ENCODE peak calls at places on chromosomes 2 and 18, in nine cellular contexts. J is erythroblast, V is T follicular helper cell, M is HTR-8/SVneo, Z is H54, B is HCT116, W is neural progenitor cell, O is posterior cingulate gyrus, D is fibroblast of lung. G is an unnamed sample.

GRCh38 chr2:71742953-71743601 is 289.7 kb downstream of the DYSF start:
- DNase-seq in D (peak; percentile 88), B (peak; percentile 74), V (no peak), Z (peak; percentile 67), J (peak; percentile 26), W (no peak), O (no peak), M (peak; percentile 90), G (no peak)

GRCh38 chr2:215367647-215368492 is 56.0 kb downstream of the ATIC start:
- DNase-seq in D (peak; percentile 73), W (no peak), B (no peak), O (no peak), Z (peak; percentile 6), V (no peak), J (no peak), M (no peak), G (no peak)

GRCh38 chr2:96865654-96866053 is 4.2 kb downstream of the SEMA4C start:
- DNase-seq in W (no peak), M (no peak), J (no peak), Z (no peak), B (no peak), V (no peak), D (no peak), O (no peak), G (no peak)

GRCh38 chr2:75379811-75380210 is 180.5 kb upstream of the TACR1 start:
- DNase-seq in M (no peak), W (no peak), D (no peak), J (no peak), Z (no peak), V (no peak), B (no peak), O (no peak), G (no peak)

GRCh38 chr2:3523551-3524041 is 4.3 kb upstream of the ADI1 start:
- DNase-seq in Z (peak; percentile 41), D (peak; percentile 43), J (no peak), V (no peak), W (no peak), M (no peak), O (no peak), B (no peak), G (no peak)

GRCh38 chr2:16638941-16639340 is 26.7 kb downstream of the CYRIA start:
- DNase-seq in D (no peak), Z (no peak), W (no peak), V (no peak), J (no peak), B (no peak), M (no peak), O (no peak), G (no peak)

GRCh38 chr2:185787530-185788145 is 49.0 kb downstream of the FSIP2 start:
- DNase-seq in O (no peak), M (no peak), Z (no peak), J (no peak), B (no peak), W (no peak), V (no peak), D (peak; percentile 54), G (no peak)

GRCh38 chr2:38602136-38602731 is 494 bp downstream of the HNRNPLL start:
- DNase-seq in D (no peak), Z (no peak), J (peak; percentile 78), V (no peak), B (no peak), M (no peak), W (peak; percentile 69), O (peak; percentile 84), G (peak; percentile 24)

GRCh38 chr2:42095923-42096408 is 48.1 kb downstream of the PKDCC start:
- DNase-seq in D (peak; percentile 88), Z (peak; percentile 36), M (peak; percentile 50), B (peak; percentile 48), O (no peak), J (peak; percentile 85), W (peak; percentile 68), V (peak; percentile 63), G (peak; percentile 75)

GRCh38 chr2:165535443-165535842 is 65.9 kb downstream of the CSRNP3 start:
- DNase-seq in M (no peak), B (no peak), J (no peak), O (no peak), D (no peak), W (no peak), Z (no peak), V (no peak), G (no peak)

GRCh38 chr18:3368193-3368592 is 81.8 kb upstream of the TGIF1 start:
- DNase-seq in Z (no peak), J (no peak), W (no peak), O (no peak), V (no peak), B (no peak), M (peak; percentile 29), D (peak; percentile 61), G (no peak)

GRCh38 chr18:8685141-8685913 is 20.0 kb upstream of the MTCL1 start:
- DNase-seq in B (no peak), M (no peak), W (peak; percentile 37), Z (no peak), O (no peak), J (no peak), V (no peak), D (no peak), G (no peak)

GRCh38 chr2:112077814-112078213 is 22.7 kb downstream of the TMEM87B start:
- DNase-seq in B (no peak), D (no peak), M (no peak), W (peak; percentile 20), V (no peak), J (no peak), Z (no peak), O (no peak), G (no peak)

GRCh38 chr2:20702563-20702962 is 35.6 kb downstream of the GDF7 start:
- DNase-seq in J (no peak), M (no peak), O (no peak), Z (no peak), B (no peak), D (peak; percentile 47), W (no peak), V (no peak), G (no peak)

GRCh38 chr2:172210599-172210998 is 107.9 kb upstream of the DLX2 start:
- DNase-seq in D (no peak), J (no peak), V (no peak), M (no peak), O (no peak), W (no peak), Z (no peak), B (no peak), G (no peak)

GRCh38 chr2:1736997-1737480 is 7.3 kb downstream of the PXDN start:
- DNase-seq in J (no peak), O (no peak), D (peak; percentile 90), Z (no peak), B (no peak), V (no peak), W (no peak), M (no peak), G (no peak)

GRCh38 chr2:108988076-108988795 is 784 bp downstream of the EDAR start:
- DNase-seq in J (no peak), B (no peak), M (no peak), W (no peak), V (no peak), D (no peak), O (no peak), Z (no peak), G (no peak)

GRCh38 chr2:189116059-189116458 is 63.5 kb downstream of the COL5A2 start:
- DNase-seq in M (no peak), Z (no peak), B (no peak), J (no peak), W (no peak), V (no peak), D (no peak), O (no peak), G (no peak)